ENCODE peak calls at places on chromosomes 7 and 10, in seven cellular contexts. P is NCI-H524; H is SW480; L is effector memory CD4-positive, alpha-beta T cell; M is psoas muscle; W is prostate gland; Z is GDM1. T is an unnamed sample.

GRCh38 chr7:41788556-41788955 is 85.7 kb upstream of the INHBA start:
- DNase-seq in P (no peak), H (no peak), L (no peak), M (no peak), W (no peak), Z (no peak), T (no peak)

GRCh38 chr10:33227489-33227888 is 107.0 kb downstream of the NRP1 start:
- DNase-seq in P (no peak), H (no peak), L (no peak), M (no peak), W (no peak), Z (no peak), T (no peak)

GRCh38 chr7:27185708-27186449 is 847 bp upstream of the HOXA11 start:
- DNase-seq in P (no peak), H (peak), L (no peak), M (no peak), W (no peak), Z (no peak), T (no peak)

GRCh38 chr10:52818019-52818418 is 45.4 kb upstream of the MBL2 start:
- DNase-seq in P (peak), H (peak), L (no peak), M (no peak), W (no peak), Z (peak), T (no peak)

GRCh38 chr10:123180101-123180500 is 25.9 kb downstream of the BUB3 start:
- DNase-seq in P (no peak), H (no peak), L (no peak), M (no peak), W (no peak), Z (no peak), T (no peak)

GRCh38 chr10:128186959-128187787 is 61.0 kb upstream of the MKI67 start:
- DNase-seq in P (no peak), H (no peak), L (no peak), M (no peak), W (no peak), Z (no peak), T (no peak)

GRCh38 chr10:70874061-70874460 is 14.3 kb downstream of the PCBD1 start:
- DNase-seq in P (no peak), H (no peak), L (no peak), M (no peak), W (no peak), Z (no peak), T (no peak)

GRCh38 chr7:96708872-96709271 is 774 bp downstream of the SEM1 start:
- DNase-seq in P (no peak), H (no peak), L (no peak), M (no peak), W (no peak), Z (no peak), T (no peak)

GRCh38 chr7:151240942-151241754 is 7.3 kb downstream of the SMARCD3 start:
- DNase-seq in P (no peak), H (no peak), L (no peak), M (no peak), W (no peak), Z (no peak), T (no peak)

GRCh38 chr10:126147866-126148578 is 240.3 kb downstream of the ADAM12 start:
- DNase-seq in P (peak), H (peak), L (no peak), M (no peak), W (no peak), Z (no peak), T (no peak)